ENCODE peak calls at places on chromosomes 5 and 9, in nine cellular contexts. One of them, this sample, is unnamed.

GRCh38 chr9:124045076-124045829 is 33.7 kb downstream of the LHX2 start:
- DNase-seq in mesendoderm: no peak
- DNase-seq in HCEC 1CT: no peak
- DNase-seq in Peyer's patch: no peak
- DNase-seq in kidney glomerular epithelial cell: no peak
- DNase-seq in AG08395: peak
- DNase-seq in WERI-Rb-1: no peak
- DNase-seq in G401: no peak
- DNase-seq in effector memory CD4-positive, alpha-beta T cell: no peak
- DNase-seq in this sample: peak

GRCh38 chr5:81759632-81760005 is 8.7 kb upstream of the SSBP2 start:
- DNase-seq in mesendoderm: no peak
- DNase-seq in HCEC 1CT: no peak
- DNase-seq in Peyer's patch: no peak
- DNase-seq in kidney glomerular epithelial cell: no peak
- DNase-seq in AG08395: no peak
- DNase-seq in WERI-Rb-1: no peak
- DNase-seq in G401: no peak
- DNase-seq in effector memory CD4-positive, alpha-beta T cell: no peak
- DNase-seq in this sample: peak

GRCh38 chr9:128275198-128276007 is at the start of gene GOLGA2:
- DNase-seq in mesendoderm: peak
- DNase-seq in HCEC 1CT: peak
- DNase-seq in Peyer's patch: no peak
- DNase-seq in kidney glomerular epithelial cell: peak
- DNase-seq in AG08395: peak
- DNase-seq in WERI-Rb-1: no peak
- DNase-seq in G401: peak
- DNase-seq in effector memory CD4-positive, alpha-beta T cell: no peak
- DNase-seq in this sample: peak

GRCh38 chr5:36238896-36239295 is 2.8 kb downstream of the NADK2 start:
- DNase-seq in mesendoderm: no peak
- DNase-seq in HCEC 1CT: no peak
- DNase-seq in Peyer's patch: no peak
- DNase-seq in kidney glomerular epithelial cell: no peak
- DNase-seq in AG08395: no peak
- DNase-seq in WERI-Rb-1: no peak
- DNase-seq in G401: no peak
- DNase-seq in effector memory CD4-positive, alpha-beta T cell: no peak
- DNase-seq in this sample: peak

GRCh38 chr5:177528631-177529030 is 11.9 kb upstream of the DDX41 start:
- DNase-seq in mesendoderm: no peak
- DNase-seq in HCEC 1CT: no peak
- DNase-seq in Peyer's patch: no peak
- DNase-seq in kidney glomerular epithelial cell: no peak
- DNase-seq in AG08395: no peak
- DNase-seq in WERI-Rb-1: no peak
- DNase-seq in G401: no peak
- DNase-seq in effector memory CD4-positive, alpha-beta T cell: no peak
- DNase-seq in this sample: no peak

GRCh38 chr9:7520396-7520795 is 279.2 kb downstream of the DMAC1 start:
- DNase-seq in mesendoderm: no peak
- DNase-seq in HCEC 1CT: no peak
- DNase-seq in Peyer's patch: no peak
- DNase-seq in kidney glomerular epithelial cell: no peak
- DNase-seq in AG08395: no peak
- DNase-seq in WERI-Rb-1: no peak
- DNase-seq in G401: peak
- DNase-seq in effector memory CD4-positive, alpha-beta T cell: no peak
- DNase-seq in this sample: no peak

GRCh38 chr5:84494453-84494852 is 109.8 kb upstream of the EDIL3 start:
- DNase-seq in mesendoderm: no peak
- DNase-seq in HCEC 1CT: peak
- DNase-seq in Peyer's patch: no peak
- DNase-seq in kidney glomerular epithelial cell: peak
- DNase-seq in AG08395: peak
- DNase-seq in WERI-Rb-1: no peak
- DNase-seq in G401: no peak
- DNase-seq in effector memory CD4-positive, alpha-beta T cell: no peak
- DNase-seq in this sample: no peak

GRCh38 chr9:36407122-36407723 is 7.2 kb upstream of the RNF38 start:
- DNase-seq in mesendoderm: peak
- DNase-seq in HCEC 1CT: peak
- DNase-seq in Peyer's patch: peak
- DNase-seq in kidney glomerular epithelial cell: peak
- DNase-seq in AG08395: peak
- DNase-seq in WERI-Rb-1: peak
- DNase-seq in G401: peak
- DNase-seq in effector memory CD4-positive, alpha-beta T cell: peak
- DNase-seq in this sample: peak

GRCh38 chr9:132241840-132242620 is 80.2 kb downstream of the NTNG2 start:
- DNase-seq in mesendoderm: no peak
- DNase-seq in HCEC 1CT: no peak
- DNase-seq in Peyer's patch: peak
- DNase-seq in kidney glomerular epithelial cell: no peak
- DNase-seq in AG08395: no peak
- DNase-seq in WERI-Rb-1: peak
- DNase-seq in G401: no peak
- DNase-seq in effector memory CD4-positive, alpha-beta T cell: peak
- DNase-seq in this sample: no peak

GRCh38 chr9:34430843-34431437 is 27.4 kb downstream of the FAM219A start:
- DNase-seq in mesendoderm: peak
- DNase-seq in HCEC 1CT: peak
- DNase-seq in Peyer's patch: no peak
- DNase-seq in kidney glomerular epithelial cell: peak
- DNase-seq in AG08395: peak
- DNase-seq in WERI-Rb-1: no peak
- DNase-seq in G401: peak
- DNase-seq in effector memory CD4-positive, alpha-beta T cell: no peak
- DNase-seq in this sample: peak

GRCh38 chr5:123429221-123429954 is 6.2 kb upstream of the CEP120 start:
- DNase-seq in mesendoderm: no peak
- DNase-seq in HCEC 1CT: no peak
- DNase-seq in Peyer's patch: no peak
- DNase-seq in kidney glomerular epithelial cell: no peak
- DNase-seq in AG08395: no peak
- DNase-seq in WERI-Rb-1: no peak
- DNase-seq in G401: no peak
- DNase-seq in effector memory CD4-positive, alpha-beta T cell: no peak
- DNase-seq in this sample: no peak

GRCh38 chr5:2288968-2289367 is 406.2 kb upstream of the IRX4 start:
- DNase-seq in mesendoderm: no peak
- DNase-seq in HCEC 1CT: no peak
- DNase-seq in Peyer's patch: no peak
- DNase-seq in kidney glomerular epithelial cell: no peak
- DNase-seq in AG08395: no peak
- DNase-seq in WERI-Rb-1: no peak
- DNase-seq in G401: no peak
- DNase-seq in effector memory CD4-positive, alpha-beta T cell: no peak
- DNase-seq in this sample: no peak